ENCODE peak calls at places on chromosome 2, in eight cellular contexts. G is mesenchymal stem cell, R is mesendoderm, V is HCT116, P is GM23248, A is endothelial cell of umbilical vein, I is fibroblast of lung, B is hepatocyte. O is an unnamed sample. For H3K27me3, the result is how much of the 10 kb centered on the place peaks cover.

GRCh38 chr2:71646028-71646427 is 192.7 kb downstream of the DYSF start:
- DNase-seq in I (peak), A (no peak), V (no peak), P (peak), R (no peak), G (no peak), B (no peak), O (peak)

GRCh38 chr2:224400886-224401632 is 848 bp downstream of the FAM124B start:
- DNase-seq in B (no peak), V (no peak), I (no peak), P (no peak), G (no peak), R (no peak), A (peak), O (no peak)

GRCh38 chr2:128420776-128421175 is 102.1 kb upstream of the HS6ST1 start:
- DNase-seq in V (no peak), B (no peak), P (no peak), I (no peak), R (no peak), A (no peak), G (no peak), O (no peak)

GRCh38 chr2:191051825-191052778 is 38.1 kb upstream of the STAT1 start:
- DNase-seq in P (peak), B (peak), I (peak), V (peak), A (peak), G (peak), R (peak), O (peak)

GRCh38 chr2:172087780-172088244 is 2.5 kb downstream of the DLX1 start:
- DNase-seq in V (no peak), A (no peak), G (no peak), P (peak), I (no peak), B (no peak), R (peak), O (no peak)

GRCh38 chr2:121890041-121890440 is 134.6 kb downstream of the TSN start:
- DNase-seq in A (no peak), V (no peak), R (no peak), P (no peak), B (no peak), I (no peak), G (no peak), O (no peak)

GRCh38 chr2:72937356-72937669 is 20.0 kb downstream of the EMX1 start:
- DNase-seq in A (no peak), R (no peak), B (no peak), P (no peak), V (no peak), G (no peak), I (no peak), O (no peak)

GRCh38 chr2:85393836-85394235 is 16.3 kb downstream of the CAPG start:
- DNase-seq in R (no peak), G (no peak), V (no peak), A (no peak), B (no peak), I (no peak), P (peak), O (no peak)

GRCh38 chr2:88227446-88227845 is 57.3 kb downstream of the THNSL2 start:
- DNase-seq in V (peak), P (peak), B (no peak), I (no peak), G (no peak), A (no peak), R (peak), O (no peak)

GRCh38 chr2:215830313-215830712 is 183.0 kb downstream of the MREG start:
- DNase-seq in V (peak), G (peak), I (peak), P (peak), A (peak), B (peak), R (no peak), O (peak)

GRCh38 chr2:222477962-222478608 is 53.7 kb downstream of the SGPP2 start:
- DNase-seq in V (no peak), B (no peak), I (no peak), G (no peak), R (peak), A (no peak), P (no peak), O (no peak)

GRCh38 chr2:229704231-229704630 is 10.1 kb downstream of the DNER start:
- DNase-seq in I (no peak), G (no peak), A (no peak), B (no peak), V (no peak), P (no peak), R (no peak), O (no peak)

GRCh38 chr2:128573116-128573515 is 254.4 kb upstream of the HS6ST1 start:
- DNase-seq in V (no peak), P (no peak), G (no peak), A (no peak), B (no peak), I (no peak), R (no peak), O (no peak)

GRCh38 chr2:115165529-115166109 is 723.2 kb downstream of the DPP10 start:
- DNase-seq in R (peak), I (peak), B (peak), V (no peak), G (peak), A (peak), P (peak), O (peak)

GRCh38 chr2:1742680-1743395 is 1.5 kb downstream of the PXDN start:
- DNase-seq in P (peak), I (peak), G (peak), A (peak), V (no peak), R (peak), B (peak), O (peak)

GRCh38 chr2:26482211-26483026 is 4.5 kb upstream of the OTOF start:
- DNase-seq in V (no peak), G (no peak), B (no peak), P (no peak), R (no peak), I (no peak), A (no peak), O (no peak)
- H3K4me2 ChIP-seq in V (no peak), G (no peak), B (no peak), P (no peak), R (no peak), I (no peak), A (no peak), O (no peak)

GRCh38 chr2:64938607-64939285 is 50.5 kb upstream of the SLC1A4 start:
- DNase-seq in G (no peak), B (no peak), P (no peak), A (no peak), I (no peak), V (no peak), R (no peak), O (no peak)

GRCh38 chr2:64936809-64937208 is 52.4 kb upstream of the SLC1A4 start:
- DNase-seq in B (no peak), P (no peak), V (no peak), R (no peak), G (no peak), I (no peak), A (no peak), O (no peak)

GRCh38 chr2:64939332-64939917 is 49.8 kb upstream of the SLC1A4 start:
- DNase-seq in P (no peak), I (no peak), G (no peak), V (no peak), A (no peak), R (no peak), B (no peak), O (no peak)

GRCh38 chr2:64934530-64934929 is 54.7 kb upstream of the SLC1A4 start:
- DNase-seq in I (no peak), P (no peak), V (no peak), G (no peak), B (no peak), A (no peak), R (no peak), O (no peak)

GRCh38 chr2:64937341-64938230 is 51.6 kb upstream of the SLC1A4 start:
- DNase-seq in A (no peak), I (no peak), V (no peak), B (no peak), P (no peak), G (no peak), R (no peak), O (no peak)
- H3K27ac ChIP-seq in A (no peak), I (no peak), V (no peak), B (no peak), P (no peak), G (no peak), R (no peak), O (no peak)

GRCh38 chr2:120341977-120342376 is 4.0 kb upstream of the INHBB start:
- DNase-seq in B (no peak), I (no peak), R (no peak), A (no peak), G (no peak), P (no peak), V (no peak), O (no peak)
- H3K27me3 ChIP-seq in B (half or more), I (under half), R (under half), A (under half), G (half or more), P (under half), V (under half), O (under half)

GRCh38 chr2:170086751-170087150 is 91.2 kb upstream of the MYO3B start:
- DNase-seq in P (no peak), G (no peak), B (no peak), I (no peak), A (peak), V (no peak), R (no peak), O (no peak)

GRCh38 chr2:170086117-170086688 is 91.7 kb upstream of the MYO3B start:
- DNase-seq in G (no peak), R (no peak), B (no peak), I (no peak), P (no peak), V (no peak), A (no peak), O (no peak)

GRCh38 chr2:170088776-170089175 is 89.2 kb upstream of the MYO3B start:
- DNase-seq in R (no peak), I (peak), V (no peak), B (no peak), P (peak), G (no peak), A (no peak), O (no peak)

GRCh38 chr2:170087394-170087793 is 90.6 kb upstream of the MYO3B start:
- DNase-seq in G (no peak), P (no peak), B (no peak), I (no peak), V (no peak), A (no peak), R (no peak), O (no peak)

DNA sequence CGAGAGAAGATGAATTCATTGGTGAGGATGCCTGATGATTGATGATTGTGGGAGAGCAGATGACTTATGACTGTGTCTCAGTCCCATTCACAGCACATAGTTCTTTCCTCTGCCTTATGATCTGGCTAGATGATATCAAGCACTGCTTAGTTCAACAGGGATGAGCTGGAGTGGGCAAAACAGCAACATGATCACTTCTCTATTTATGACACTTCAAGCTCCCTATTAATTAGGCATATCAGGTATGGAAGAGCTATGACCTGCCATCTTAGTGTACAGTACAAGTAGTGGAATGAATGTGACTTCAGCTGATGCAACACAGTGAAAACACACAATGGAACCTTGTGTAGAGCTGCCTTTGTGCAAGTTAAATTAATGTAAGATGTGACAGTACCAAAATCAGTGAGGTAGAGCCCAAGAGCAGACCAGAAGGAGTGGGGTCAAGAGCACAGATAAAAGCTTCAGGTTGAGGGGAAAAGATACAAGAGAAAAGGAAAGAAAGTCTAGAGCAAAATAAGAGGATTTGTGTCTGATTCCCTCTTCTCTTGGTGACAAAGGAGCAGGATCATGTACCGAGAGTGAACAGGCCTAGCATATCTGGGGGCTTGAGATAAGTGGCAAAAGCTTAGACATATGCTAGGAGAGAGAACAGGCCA is 93.0 kb upstream of the MYO3B start:
- DNase-seq in B (no peak), I (no peak), P (no peak), V (no peak), A (no peak), G (no peak), R (no peak), O (no peak)
- H3K4me2 ChIP-seq in B (no peak), I (no peak), P (no peak), V (no peak), A (no peak), G (no peak), R (no peak), O (no peak)

GRCh38 chr2:60644942-60645341 is 91.5 kb upstream of the BCL11A start:
- DNase-seq in R (no peak), P (no peak), I (no peak), A (no peak), V (no peak), G (no peak), B (no peak), O (no peak)
- H3K27ac ChIP-seq in R (no peak), P (no peak), I (no peak), A (no peak), V (no peak), G (no peak), B (no peak), O (no peak)

DNA sequence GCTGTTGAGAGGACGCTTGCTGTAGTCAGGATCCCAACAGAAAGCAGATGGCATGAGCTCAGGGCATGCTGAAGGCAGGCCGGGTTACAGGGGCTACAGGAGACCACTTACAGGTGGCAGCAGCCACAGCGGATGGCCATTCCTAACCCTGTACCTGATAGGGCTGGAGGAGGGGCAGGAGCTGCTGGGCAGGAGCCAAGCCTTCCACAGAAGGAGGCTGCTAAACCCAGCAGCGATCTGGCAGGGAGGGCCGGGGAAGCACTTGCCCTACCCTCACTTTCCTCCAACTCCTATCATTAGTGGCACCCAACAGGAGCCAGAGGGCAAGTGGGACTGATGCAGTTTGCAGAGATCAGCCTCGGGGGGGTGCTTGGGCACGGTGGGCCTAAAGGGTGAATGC is 2.0 kb downstream of the ASB18 start:
- DNase-seq in P (no peak), B (no peak), V (no peak), I (no peak), G (no peak), R (no peak), A (no peak), O (no peak)
- H3K27me3 ChIP-seq in P (under half), B (under half), V (under half), I (under half), G (half or more), R (under half), A (under half), O (under half)

GRCh38 chr2:131035826-131036231 is 57.4 kb downstream of the FAM168B start:
- DNase-seq in A (no peak), R (no peak), P (peak), V (no peak), B (no peak), I (no peak), G (no peak), O (no peak)
- H3K4me2 ChIP-seq in A (no peak), R (no peak), P (peak), V (no peak), B (peak), I (no peak), G (no peak), O (peak)

DNA sequence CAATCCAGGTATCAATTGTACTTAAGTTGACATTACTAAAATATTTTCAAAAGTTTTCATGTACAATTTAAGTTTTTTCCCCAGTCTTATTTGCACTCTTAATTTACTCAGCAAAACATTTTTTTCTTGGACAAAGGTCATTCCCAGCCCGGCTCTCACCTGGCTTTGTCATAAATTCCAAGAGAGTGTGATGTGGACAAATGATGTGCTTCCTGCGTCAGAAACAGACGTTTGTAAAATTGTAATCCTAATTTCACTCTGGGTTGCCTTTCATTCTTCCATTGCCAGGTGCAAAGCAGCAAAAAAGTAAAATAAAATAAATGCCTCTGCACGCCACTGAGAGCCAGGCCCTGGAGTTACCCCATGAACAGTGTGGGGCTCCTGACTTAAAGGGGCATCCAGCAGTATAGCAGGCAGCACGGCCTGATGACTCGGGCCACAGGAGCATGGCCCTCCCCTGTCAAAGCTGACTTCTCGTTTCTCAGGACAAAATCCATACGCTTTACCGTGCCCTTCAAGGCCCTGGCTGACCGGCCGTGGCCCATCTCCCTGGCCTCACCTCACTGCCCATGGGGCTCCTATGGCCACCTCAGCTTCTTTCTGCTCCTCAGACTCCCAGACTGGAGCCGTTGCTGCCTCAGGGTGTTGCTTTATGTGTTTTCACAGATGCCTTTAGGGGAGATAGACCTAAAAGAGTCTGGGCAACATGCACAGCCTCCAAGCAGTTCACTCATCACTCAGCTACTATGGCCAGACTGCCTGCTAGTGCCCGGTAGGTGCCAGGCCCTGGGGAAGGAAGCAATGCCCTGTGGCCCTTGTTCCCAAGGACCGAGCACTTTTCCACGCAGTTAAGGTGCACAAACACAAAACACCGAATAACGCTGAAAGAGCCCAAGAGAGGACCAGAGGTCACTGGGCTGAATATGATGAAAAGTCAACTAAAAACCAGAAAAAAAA is 7.6 kb upstream of the TMEM185B start:
- DNase-seq in I (no peak), B (peak), R (no peak), A (no peak), V (no peak), P (no peak), G (no peak), O (no peak)
- H3K27ac ChIP-seq in I (no peak), B (peak), R (no peak), A (no peak), V (no peak), P (no peak), G (no peak), O (no peak)

GRCh38 chr2:29611261-29611660 is 310.1 kb downstream of the ALK start:
- DNase-seq in I (no peak), P (no peak), G (no peak), A (no peak), B (no peak), V (no peak), R (no peak), O (no peak)
- H3K27me3 ChIP-seq in I (under half), P (under half), G (under half), A (under half), B (under half), V (half or more), R (under half), O (under half)

GRCh38 chr2:209146682-209147320 is 277.0 kb upstream of the MAP2 start:
- DNase-seq in P (no peak), I (no peak), A (no peak), G (no peak), R (no peak), V (no peak), B (no peak), O (no peak)
- H3K4me2 ChIP-seq in P (no peak), I (no peak), A (no peak), G (no peak), R (no peak), V (no peak), B (no peak), O (no peak)